ENCODE peak calls at places on chromosomes 7 and 10, in five cellular contexts. U, E, I, H and B are unnamed samples.

GRCh38 chr10:91796332-91797076 is 1.7 kb upstream of the TNKS2 start:
- DNase-seq in U (peak; percentile 39), H (peak; percentile 70), I (peak; percentile 43), E (peak; percentile 55), B (peak; percentile 54)

GRCh38 chr7:151595702-151596340 is 76.1 kb upstream of the RHEB start:
- DNase-seq in E (no peak), H (no peak), I (no peak), U (no peak), B (peak; percentile 28)

GRCh38 chr10:76080406-76080805 is 649.0 kb downstream of the LRMDA start:
- DNase-seq in I (no peak), H (no peak), E (no peak), U (no peak), B (no peak)

GRCh38 chr10:11617233-11617632 is 5.8 kb upstream of the USP6NL start:
- DNase-seq in H (no peak), U (no peak), E (no peak), I (no peak), B (no peak)

GRCh38 chr7:36238138-36238537 is 85.1 kb downstream of the EEPD1 start:
- DNase-seq in H (no peak), U (no peak), E (no peak), I (no peak), B (no peak)

GRCh38 chr7:124996778-124997177 is 67.2 kb upstream of the POT1 start:
- DNase-seq in U (no peak), H (no peak), I (no peak), E (no peak), B (no peak)

GRCh38 chr7:48537561-48537960 is 366.3 kb downstream of the ABCA13 start:
- DNase-seq in I (no peak), U (no peak), E (no peak), H (no peak), B (no peak)

GRCh38 chr10:60107308-60107976 is 201.1 kb upstream of the CCDC6 start:
- DNase-seq in I (no peak), E (no peak), U (no peak), H (no peak), B (no peak)

GRCh38 chr10:70255329-70256299 is 22.4 kb upstream of the PPA1 start:
- DNase-seq in U (no peak), H (no peak), E (peak; percentile 69), I (no peak), B (no peak)

GRCh38 chr7:131241381-131241780 is 86.3 kb upstream of the MKLN1 start:
- DNase-seq in H (no peak), E (no peak), U (no peak), I (no peak), B (no peak)

GRCh38 chr7:92797284-92797683 is 39.1 kb downstream of the CDK6 start:
- DNase-seq in H (no peak), E (no peak), I (peak; percentile 30), U (no peak), B (no peak)

GRCh38 chr7:54546081-54546985 is 4.2 kb downstream of the VSTM2A start:
- DNase-seq in H (no peak), E (no peak), U (no peak), I (no peak), B (no peak)

GRCh38 chr7:29328811-29329210 is 134.2 kb downstream of the CHN2 start:
- DNase-seq in E (no peak), U (no peak), H (no peak), I (no peak), B (no peak)

GRCh38 chr7:93284908-93285307 is 52.7 kb downstream of the VPS50 start:
- DNase-seq in E (no peak), I (no peak), H (no peak), U (no peak), B (no peak)

GRCh38 chr10:6283632-6284031 is 80.9 kb downstream of the PFKFB3 start:
- DNase-seq in I (no peak), U (no peak), H (no peak), E (no peak), B (no peak)

GRCh38 chr10:80700760-80701444 is 163.2 kb downstream of the SH2D4B start:
- DNase-seq in U (no peak), E (no peak), I (no peak), H (no peak), B (no peak)

GRCh38 chr10:121243899-121244241 is 354.4 kb downstream of the FGFR2 start:
- DNase-seq in U (no peak), I (no peak), E (no peak), H (no peak), B (no peak)

GRCh38 chr7:27131390-27131819 is 848 bp upstream of the HOXA4 start:
- DNase-seq in E (no peak), H (no peak), I (no peak), U (no peak), B (no peak)
- H3K4me3 ChIP-seq in E (peak overlapping the region; percentile 69), H (peak overlapping the region; percentile 82), I (peak overlapping the region; percentile 41), U (peak overlapping the region; percentile 76), B (peak overlapping the region; percentile 29)

DNA sequence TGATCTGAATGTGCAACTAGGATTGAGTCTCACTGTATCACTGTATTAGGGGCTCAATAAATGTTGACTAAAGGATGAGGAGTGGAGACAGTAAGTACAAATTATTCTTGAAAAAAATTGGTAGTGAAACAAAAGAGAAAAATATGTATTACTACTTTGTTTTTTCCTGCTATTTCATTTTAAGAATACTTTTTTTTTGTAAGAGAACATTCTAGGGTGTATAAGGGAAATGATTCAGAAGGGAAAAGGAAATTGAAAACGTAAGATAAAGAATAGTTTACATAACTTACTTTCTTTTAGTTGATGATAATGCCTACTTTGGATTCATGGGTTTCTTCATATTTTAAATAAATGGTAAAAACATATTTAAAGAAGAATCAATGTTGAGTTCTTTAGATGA is 9.6 kb downstream of the CAPZA2 start:
- DNase-seq in E (no peak), H (no peak), I (no peak), U (no peak), B (no peak)
- H3K4me1 ChIP-seq in E (peaks cover 95% of the 10 kb centered on the region), H (no peaks in the 10 kb centered on the region), I (peaks cover 92% of the 10 kb centered on the region), U (peaks cover 66% of the 10 kb centered on the region), B (peaks cover 41% of the 10 kb centered on the region)

GRCh38 chr7:18320422-18320821 is 175.1 kb upstream of the HDAC9 start:
- DNase-seq in H (no peak), I (no peak), U (no peak), E (no peak), B (no peak)
- H3K27ac ChIP-seq in H (no peak overlapping the region), I (no peak overlapping the region), U (no peak overlapping the region), E (no peak overlapping the region), B (no peak overlapping the region)

GRCh38 chr7:42235734-42236133 is 1.3 kb downstream of the GLI3 start:
- DNase-seq in U (no peak), I (peak; percentile 30), H (peak; percentile 74), E (no peak), B (no peak)

GRCh38 chr7:42237162-42237821 is at the start of gene GLI3:
- DNase-seq in U (no peak), E (peak; percentile 74), I (peak; percentile 89), H (peak; percentile 98), B (peak; percentile 88)

GRCh38 chr7:42237891-42238531 is 1.0 kb upstream of the GLI3 start:
- DNase-seq in U (no peak), I (peak; percentile 83), H (peak; percentile 95), E (peak; percentile 66), B (peak; percentile 74)

GRCh38 chr7:42234736-42235135 is 2.3 kb downstream of the GLI3 start:
- DNase-seq in E (no peak), U (no peak), H (no peak), I (no peak), B (no peak)

GRCh38 chr7:42236266-42237161 is 495 bp downstream of the GLI3 start:
- DNase-seq in H (peak; percentile 84), E (peak; percentile 60), I (peak; percentile 62), U (no peak), B (peak; percentile 55)
- H3K4me3 ChIP-seq in H (peak overlapping the region; percentile 67), E (peak overlapping the region; percentile 81), I (peak overlapping the region; percentile 42), U (no peak overlapping the region), B (peak overlapping the region; percentile 82)

DNA sequence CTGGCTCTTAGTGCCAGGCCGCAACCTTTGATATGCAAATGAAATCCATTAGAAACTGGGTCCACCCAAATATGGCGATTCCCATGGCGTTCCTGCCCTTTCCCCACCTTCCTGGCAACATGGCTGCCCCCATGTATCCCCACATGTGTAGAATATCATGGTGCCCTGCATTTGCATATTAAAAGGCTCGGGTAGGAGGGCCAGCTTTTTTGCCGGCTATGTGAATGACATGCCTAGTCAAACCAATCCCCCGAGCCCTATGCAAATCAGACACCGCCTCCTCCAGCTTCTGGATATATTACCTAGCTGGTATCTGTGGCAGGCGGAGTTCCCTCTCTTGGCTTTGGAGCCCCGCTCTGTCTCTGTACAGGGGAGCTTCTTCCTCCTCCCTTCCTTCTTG is 18.3 kb downstream of the MMS19 start:
- DNase-seq in I (no peak), H (no peak), E (no peak), U (no peak), B (no peak)
- H3K4me1 ChIP-seq in I (peaks cover 15% of the 10 kb centered on the region), H (no peaks in the 10 kb centered on the region), E (peaks cover 20% of the 10 kb centered on the region), U (no peaks in the 10 kb centered on the region), B (no peaks in the 10 kb centered on the region)

DNA sequence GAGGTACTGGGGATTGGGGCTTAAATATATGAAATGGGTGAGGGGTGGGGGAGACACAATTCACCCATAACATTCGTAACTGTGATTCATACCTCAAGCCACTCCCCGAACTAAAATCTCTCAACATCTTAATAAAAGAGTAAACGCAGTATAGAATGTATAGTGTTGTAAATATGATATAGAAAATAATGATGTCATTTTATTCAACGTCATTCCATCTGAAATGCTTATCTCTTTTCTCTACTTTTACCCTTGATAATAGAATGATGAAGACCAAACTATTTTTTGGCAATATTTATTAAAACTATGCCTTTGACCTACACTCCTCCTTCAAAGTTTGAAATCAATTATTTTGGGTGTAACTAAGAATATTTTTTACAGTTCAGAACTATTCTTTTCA is 36.4 kb downstream of the FRA10AC1 start:
- DNase-seq in E (no peak), H (no peak), I (no peak), U (no peak), B (no peak)
- H3K27ac ChIP-seq in E (no peak overlapping the region), H (no peak overlapping the region), I (no peak overlapping the region), U (no peak overlapping the region), B (no peak overlapping the region)

GRCh38 chr7:23380961-23381360 is 81.8 kb downstream of the MALSU1 start:
- DNase-seq in I (no peak), E (no peak), H (no peak), U (no peak), B (no peak)
- H3K4me3 ChIP-seq in I (no peak overlapping the region), E (no peak overlapping the region), H (no peak overlapping the region), U (no peak overlapping the region), B (no peak overlapping the region)

GRCh38 chr10:97894092-97894491 is 44.4 kb downstream of the GOLGA7B start:
- DNase-seq in H (no peak), E (no peak), U (no peak), I (no peak), B (no peak)

GRCh38 chr10:97889461-97890265 is 40.0 kb downstream of the GOLGA7B start:
- DNase-seq in E (peak; percentile 79), H (no peak), I (no peak), U (no peak), B (peak; percentile 86)

GRCh38 chr10:97892961-97893360 is 43.3 kb downstream of the GOLGA7B start:
- DNase-seq in H (no peak), U (no peak), I (no peak), E (no peak), B (no peak)

GRCh38 chr10:97892506-97892905 is 42.9 kb downstream of the GOLGA7B start:
- DNase-seq in I (no peak), U (no peak), H (no peak), E (no peak), B (no peak)

GRCh38 chr10:97891497-97892167 is 42.0 kb downstream of the GOLGA7B start:
- DNase-seq in U (no peak), H (no peak), E (peak; percentile 90), I (no peak), B (peak; percentile 89)
- H3K4me1 ChIP-seq in U (no peaks in the 10 kb centered on the region), H (no peaks in the 10 kb centered on the region), E (peaks cover 39% of the 10 kb centered on the region), I (no peaks in the 10 kb centered on the region), B (peaks cover 36% of the 10 kb centered on the region)